ENCODE peak calls at places on chromosomes 16 and 17, in five cellular contexts. A, Y, I, L and R are unnamed samples.

GRCh38 chr16:23072084-23072599 is 77.1 kb downstream of the USP31 start:
- DNase-seq in A (no peak), Y (peak), I (no peak), L (no peak), R (peak)

GRCh38 chr17:16286009-16286946 is 67.0 kb downstream of the CENPV start:
- DNase-seq in A (no peak), Y (peak), I (no peak), L (peak), R (peak)

GRCh38 chr17:65677932-65678331 is 116.5 kb upstream of the AXIN2 start:
- DNase-seq in A (no peak), Y (no peak), I (no peak), L (no peak), R (peak)

GRCh38 chr17:17570207-17570797 is 21.2 kb downstream of the PEMT start:
- DNase-seq in A (peak), Y (no peak), I (peak), L (no peak), R (no peak)

GRCh38 chr16:23432176-23433128 is 20.5 kb downstream of the COG7 start:
- DNase-seq in A (no peak), Y (no peak), I (no peak), L (no peak), R (peak)

GRCh38 chr17:6328279-6328678 is 106.6 kb downstream of the AIPL1 start:
- DNase-seq in A (no peak), Y (no peak), I (no peak), L (no peak), R (no peak)

GRCh38 chr17:40339068-40339699 is 25.4 kb downstream of the GJD3 start:
- DNase-seq in A (no peak), Y (no peak), I (no peak), L (no peak), R (no peak)

GRCh38 chr16:78893340-78893739 is 707.2 kb downstream of the MAF start:
- DNase-seq in A (no peak), Y (no peak), I (no peak), L (no peak), R (no peak)

GRCh38 chr16:8958344-8958808 is 5.3 kb downstream of the USP7 start:
- DNase-seq in A (no peak), Y (peak), I (no peak), L (no peak), R (no peak)

GRCh38 chr17:45322168-45322567 is 5.3 kb upstream of the MAP3K14 start:
- DNase-seq in A (no peak), Y (no peak), I (no peak), L (no peak), R (no peak)

GRCh38 chr16:66382171-66382965 is 15.9 kb downstream of the CDH5 start:
- DNase-seq in A (peak), Y (no peak), I (no peak), L (no peak), R (peak)

GRCh38 chr17:51352798-51353197 is 92.5 kb downstream of the UTP18 start:
- DNase-seq in A (no peak), Y (no peak), I (no peak), L (no peak), R (no peak)

GRCh38 chr17:51164911-51165679 is 1.1 kb upstream of the NME2 start:
- DNase-seq in A (peak), Y (no peak), I (no peak), L (peak), R (no peak)

GRCh38 chr17:77695386-77695785 is 263.1 kb upstream of the TNRC6C start:
- DNase-seq in A (no peak), Y (no peak), I (no peak), L (no peak), R (no peak)

GRCh38 chr16:89011909-89012621 is 35.1 kb upstream of the CBFA2T3 start:
- DNase-seq in A (no peak), Y (peak), I (no peak), L (no peak), R (no peak)

GRCh38 chr17:77436058-77436442 is 295.3 kb downstream of the SEC14L1 start:
- DNase-seq in A (no peak), Y (no peak), I (no peak), L (no peak), R (no peak)

GRCh38 chr16:31215287-31216115 is 1.4 kb downstream of the PYDC1 start:
- DNase-seq in A (peak), Y (peak), I (peak), L (no peak), R (peak)

GRCh38 chr17:73769480-73769879 is 125.2 kb upstream of the SDK2 start:
- DNase-seq in A (no peak), Y (no peak), I (no peak), L (no peak), R (no peak)

GRCh38 chr17:19728114-19728495 is 11.7 kb upstream of the SLC47A2 start:
- DNase-seq in A (no peak), Y (peak), I (peak), L (no peak), R (no peak)

GRCh38 chr17:82952019-82952418 is 112.2 kb upstream of the ZNF750 start:
- DNase-seq in A (no peak), Y (peak), I (no peak), L (no peak), R (no peak)